ENCODE peak calls at places on chromosomes 1 and 21, in five cellular contexts. T, H, X, A and Z are unnamed samples.

GRCh38 chr1:26828352-26829093 is 2.0 kb downstream of the ZDHHC18 start:
- DNase-seq in T (no peak), H (no peak), X (no peak), A (no peak), Z (no peak)

GRCh38 chr1:83704350-83704749 is 294.6 kb downstream of the TTLL7 start:
- DNase-seq in T (no peak), H (no peak), X (no peak), A (no peak), Z (no peak)

GRCh38 chr1:153795325-153795837 is 20.2 kb downstream of the SLC27A3 start:
- DNase-seq in T (no peak), H (no peak), X (no peak), A (no peak), Z (no peak)

GRCh38 chr1:145977486-145978476 is 13.3 kb downstream of the POLR3GL start:
- DNase-seq in T (peak), H (peak), X (peak), A (peak), Z (peak)

GRCh38 chr1:115280073-115280472 is 58.0 kb downstream of the NGF start:
- DNase-seq in T (no peak), H (no peak), X (peak), A (peak), Z (no peak)

GRCh38 chr1:147292635-147293251 is 50.3 kb downstream of the CHD1L start:
- DNase-seq in T (peak), H (peak), X (peak), A (peak), Z (peak)

GRCh38 chr1:99371413-99371812 is 107.1 kb downstream of the PLPPR4 start:
- DNase-seq in T (no peak), H (no peak), X (no peak), A (no peak), Z (no peak)

GRCh38 chr1:86787626-86788025 is 83.2 kb downstream of the SH3GLB1 start:
- DNase-seq in T (no peak), H (no peak), X (no peak), A (no peak), Z (no peak)

GRCh38 chr1:172135076-172135672 is 285.3 kb upstream of the C1orf105 start:
- DNase-seq in T (no peak), H (no peak), X (no peak), A (peak), Z (no peak)

GRCh38 chr1:161951646-161952045 is 72.0 kb downstream of the OLFML2B start:
- DNase-seq in T (no peak), H (no peak), X (no peak), A (no peak), Z (no peak)

GRCh38 chr1:167630568-167631385 is 745 bp downstream of the RCSD1 start:
- DNase-seq in T (no peak), H (no peak), X (no peak), A (no peak), Z (peak)

GRCh38 chr1:33140153-33141149 is 41.4 kb downstream of the TRIM62 start:
- DNase-seq in T (peak), H (peak), X (no peak), A (peak), Z (peak)

DNA sequence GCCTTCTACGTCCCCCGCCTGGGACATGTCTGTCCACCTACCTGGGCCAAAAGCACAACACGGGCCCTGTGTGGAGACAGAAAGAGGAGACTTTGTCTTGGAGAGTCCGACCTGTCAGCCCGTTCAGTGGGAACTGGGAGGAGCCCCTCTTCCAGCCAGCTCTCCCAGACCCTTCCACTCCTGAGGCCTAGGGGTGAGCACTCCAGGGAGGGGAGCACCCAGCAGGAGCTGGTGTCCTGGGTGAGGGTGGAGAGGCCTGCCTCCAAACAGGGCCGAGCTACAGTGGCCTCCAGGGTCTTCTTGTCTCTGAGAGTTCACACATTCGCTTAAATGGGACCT is 546 bp downstream of the SPOCD1 start:
- DNase-seq in T (no peak), H (no peak), X (no peak), A (no peak), Z (peak)
- TF ChIP-seq CTCF in T (no peak), H (no peak), X (no peak), A (no peak), Z (no peak)

GRCh38 chr1:46133946-46134345 is 1.5 kb upstream of the PIK3R3 start:
- DNase-seq in T (no peak), H (no peak), X (no peak), A (no peak), Z (no peak)
- H3K4me3 ChIP-seq in T (no peak), H (no peak), X (no peak), A (no peak), Z (peak)

GRCh38 chr1:76125441-76126215 is 51.1 kb downstream of the ST6GALNAC3 start:
- DNase-seq in T (no peak), H (no peak), X (no peak), A (no peak), Z (no peak)
- TF ChIP-seq CTCF in T (no peak), H (no peak), X (no peak), A (no peak), Z (no peak)

GRCh38 chr1:16922466-16922865 is 735 bp downstream of the CROCC start:
- DNase-seq in T (no peak), H (no peak), X (no peak), A (no peak), Z (peak)
- H3K4me3 ChIP-seq in T (no peak), H (no peak), X (no peak), A (no peak), Z (no peak)

GRCh38 chr1:109617291-109617801 is 2.1 kb downstream of the GNAT2 start:
- DNase-seq in T (peak), H (peak), X (peak), A (peak), Z (peak)
- TF ChIP-seq CTCF in T (no peak), H (no peak), X (no peak), A (no peak), Z (no peak)

GRCh38 chr1:20848162-20848561 is 61.1 kb upstream of the HP1BP3 start:
- DNase-seq in T (peak), H (peak), X (no peak), A (peak), Z (no peak)
- H3K4me3 ChIP-seq in T (no peak), H (no peak), X (no peak), A (no peak), Z (no peak)

GRCh38 chr1:240320645-240321044 is 229.0 kb downstream of the FMN2 start:
- DNase-seq in T (no peak), H (no peak), X (no peak), A (no peak), Z (no peak)
- TF ChIP-seq CTCF in T (no peak), H (no peak), X (no peak), A (no peak), Z (no peak)

GRCh38 chr1:15620155-15620545 is 2.9 kb downstream of the DDI2 start:
- DNase-seq in T (peak), H (peak), X (no peak), A (peak), Z (no peak)
- H3K4me3 ChIP-seq in T (no peak), H (no peak), X (no peak), A (no peak), Z (no peak)

DNA sequence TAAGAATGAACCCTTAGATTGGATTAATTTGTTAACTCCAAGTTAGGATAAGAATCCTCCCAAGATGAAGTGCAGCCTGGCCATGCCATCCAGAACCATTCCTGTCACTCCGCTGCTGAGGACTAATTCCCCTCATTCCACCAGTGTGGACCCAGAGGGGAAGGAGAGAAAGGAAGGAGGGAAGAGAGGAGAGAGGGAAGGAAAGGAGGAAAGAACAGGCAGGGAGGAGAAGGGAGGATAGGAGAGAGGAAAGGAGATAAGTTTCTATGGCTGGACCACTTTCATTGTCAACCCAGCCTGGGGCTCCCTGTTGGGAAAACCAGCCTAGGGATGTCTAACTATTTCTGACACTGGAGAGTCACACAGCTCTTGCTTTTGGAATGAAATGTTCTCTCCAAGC is 4.7 kb downstream of the MRAP start:
- DNase-seq in T (no peak), H (no peak), X (no peak), A (no peak), Z (no peak)
- TF ChIP-seq CTCF in T (no peak), H (no peak), X (no peak), A (no peak), Z (no peak)

DNA sequence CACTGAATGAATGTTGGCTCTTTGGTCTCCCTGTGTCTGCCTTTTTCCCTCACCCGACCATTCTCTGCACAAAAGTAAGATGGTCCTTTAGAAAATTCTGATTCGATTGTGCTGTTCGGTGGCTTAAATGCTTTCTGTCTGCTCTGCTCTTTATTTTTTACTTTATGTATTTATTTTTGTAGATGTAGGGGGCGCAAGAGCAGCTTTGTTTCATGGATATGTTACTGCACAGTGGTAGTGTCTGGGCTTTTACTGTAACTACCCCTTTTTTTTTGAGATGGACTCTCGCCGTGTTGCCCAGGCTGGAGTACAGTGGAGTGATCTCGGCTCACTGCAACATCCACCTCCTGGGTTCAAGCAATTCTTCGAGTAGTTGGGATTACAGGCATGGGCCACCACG is 15.7 kb downstream of the NLRP3 start:
- DNase-seq in T (no peak), H (no peak), X (no peak), A (no peak), Z (no peak)
- H3K4me3 ChIP-seq in T (no peak), H (no peak), X (no peak), A (no peak), Z (no peak)